ENCODE peak calls at places on chromosome 1, in seven cellular contexts. P, T, D, O, W, Y and K are unnamed samples.

GRCh38 chr1:195482137-195482536 is 1126.1 kb downstream of the KCNT2 start:
- DNase-seq in P (no peak), T (no peak), D (no peak), O (no peak), W (no peak), Y (no peak), K (no peak)

GRCh38 chr1:4468804-4469514 is 185.4 kb upstream of the AJAP1 start:
- DNase-seq in P (no peak), T (no peak), D (no peak), O (no peak), W (no peak), Y (no peak), K (no peak)

GRCh38 chr1:47533176-47534039 is 95.6 kb downstream of the FOXD2 start:
- DNase-seq in P (peak; percentile 25), T (no peak), D (peak; percentile 54), O (no peak), W (peak; percentile 82), Y (peak; percentile 38), K (no peak)

GRCh38 chr1:10685851-10686403 is 110.5 kb downstream of the CASZ1 start:
- DNase-seq in P (no peak), T (no peak), D (no peak), O (no peak), W (no peak), Y (no peak), K (no peak)

GRCh38 chr1:59332983-59333382 is 36.1 kb downstream of the FGGY start:
- DNase-seq in P (no peak), T (no peak), D (no peak), O (no peak), W (peak; percentile 66), Y (no peak), K (no peak)

GRCh38 chr1:27342391-27342777 is 562 bp downstream of the SYTL1 start:
- DNase-seq in P (peak; percentile 26), T (no peak), D (no peak), O (no peak), W (no peak), Y (no peak), K (no peak)

GRCh38 chr1:20830378-20830777 is 43.3 kb upstream of the HP1BP3 start:
- DNase-seq in P (no peak), T (no peak), D (no peak), O (no peak), W (no peak), Y (no peak), K (no peak)

GRCh38 chr1:231626951-231627614 is 493 bp downstream of the DISC1 start:
- DNase-seq in P (peak; percentile 75), T (no peak), D (peak; percentile 20), O (peak; percentile 27), W (peak; percentile 71), Y (peak; percentile 23), K (peak; percentile 46)

GRCh38 chr1:205584732-205585131 is 47.1 kb downstream of the ELK4 start:
- DNase-seq in P (no peak), T (no peak), D (no peak), O (no peak), W (no peak), Y (no peak), K (no peak)

GRCh38 chr1:30040081-30041019 is 683.0 kb downstream of the MATN1 start:
- DNase-seq in P (no peak), T (no peak), D (no peak), O (no peak), W (no peak), Y (no peak), K (no peak)

GRCh38 chr1:66729130-66729922 is 22.9 kb upstream of the DYNLT5 start:
- DNase-seq in P (no peak), T (no peak), D (no peak), O (no peak), W (no peak), Y (no peak), K (no peak)

GRCh38 chr1:53130598-53130877 is 11.9 kb downstream of the SLC1A7 start:
- DNase-seq in P (no peak), T (no peak), D (no peak), O (no peak), W (no peak), Y (no peak), K (no peak)

GRCh38 chr1:202858789-202859414 is 30.0 kb downstream of the RABIF start:
- DNase-seq in P (no peak), T (no peak), D (no peak), O (no peak), W (no peak), Y (no peak), K (no peak)